ENCODE peak calls at places on chromosomes 16 and 17, in nine cellular contexts. O is hypothalamus; K is activated T-helper 1 cell treated with anti-CD3 and anti-CD28 coated beads, Interleukin-2, amount 50 U/mL, for 16 hours; E is kidney tubule cell; B is lower lobe of right lung; M is hepatic stellate cell; J is activated CD4-positive, alpha-beta T cell treated with anti-CD3 and anti-CD28 coated beads, Interleukin-2, amount 50 U/mL, for 4 hours; G is endothelial cell; V is foreskin keratinocyte. X is an unnamed sample.

GRCh38 chr16:56885446-56886162 is 20.6 kb downstream of the SLC12A3 start:
- DNase-seq in O (no peak), K (no peak), E (no peak), B (no peak), M (no peak), J (no peak), G (no peak), V (no peak), X (no peak)

GRCh38 chr17:42512246-42512645 is 23.8 kb upstream of the NAGLU start:
- DNase-seq in O (no peak), K (no peak), E (no peak), B (no peak), M (no peak), J (no peak), G (no peak), V (no peak), X (no peak)

GRCh38 chr17:28688481-28688880 is 23.2 kb downstream of the PROCA1 start:
- DNase-seq in O (no peak), K (no peak), E (no peak), B (no peak), M (no peak), J (no peak), G (no peak), V (no peak), X (no peak)

GRCh38 chr17:57356722-57357391 is 100.5 kb downstream of the MSI2 start:
- DNase-seq in O (no peak), K (no peak), E (peak), B (no peak), M (no peak), J (no peak), G (no peak), V (no peak), X (no peak)

GRCh38 chr17:64736804-64737492 is 74.8 kb upstream of the SMURF2 start:
- DNase-seq in O (no peak), K (peak), E (peak), B (no peak), M (no peak), J (peak), G (peak), V (no peak), X (no peak)

GRCh38 chr16:89431158-89431584 is 59.2 kb downstream of the ANKRD11 start:
- DNase-seq in O (no peak), K (no peak), E (peak), B (no peak), M (no peak), J (no peak), G (no peak), V (no peak), X (no peak)

GRCh38 chr17:81672504-81672903 is 6.0 kb downstream of the CCDC137 start:
- DNase-seq in O (no peak), K (no peak), E (no peak), B (no peak), M (no peak), J (no peak), G (no peak), V (no peak), X (no peak)

GRCh38 chr17:17693253-17693954 is 12.1 kb downstream of the RAI1 start:
- DNase-seq in O (no peak), K (no peak), E (peak), B (peak), M (no peak), J (no peak), G (peak), V (no peak), X (peak)

GRCh38 chr17:39147221-39148185 is 3.9 kb downstream of the PLXDC1 start:
- DNase-seq in O (no peak), K (no peak), E (no peak), B (no peak), M (no peak), J (no peak), G (no peak), V (no peak), X (no peak)

GRCh38 chr17:15955793-15956541 is 11.0 kb downstream of the ADORA2B start:
- DNase-seq in O (no peak), K (no peak), E (no peak), B (no peak), M (no peak), J (no peak), G (no peak), V (no peak), X (no peak)

GRCh38 chr16:57386381-57386951 is 14.2 kb downstream of the CX3CL1 start:
- DNase-seq in O (no peak), K (no peak), E (no peak), B (no peak), M (peak), J (no peak), G (no peak), V (no peak), X (no peak)

GRCh38 chr17:10063730-10064221 is 134.6 kb downstream of the GAS7 start:
- DNase-seq in O (no peak), K (no peak), E (no peak), B (peak), M (no peak), J (no peak), G (no peak), V (no peak), X (no peak)

GRCh38 chr16:3665508-3665907 is 11.0 kb downstream of the DNASE1 start:
- DNase-seq in O (no peak), K (no peak), E (no peak), B (no peak), M (no peak), J (no peak), G (no peak), V (no peak), X (no peak)

GRCh38 chr17:51258756-51259573 is 884 bp downstream of the MBTD1 start:
- DNase-seq in O (no peak), K (no peak), E (no peak), B (no peak), M (no peak), J (no peak), G (peak), V (no peak), X (no peak)

GRCh38 chr17:53633856-53634255 is 188.9 kb upstream of the KIF2B start:
- DNase-seq in O (no peak), K (no peak), E (no peak), B (no peak), M (no peak), J (no peak), G (no peak), V (no peak), X (no peak)

GRCh38 chr16:84834403-84834772 is 14.6 kb downstream of the CRISPLD2 start:
- DNase-seq in O (no peak), K (no peak), E (no peak), B (no peak), M (no peak), J (no peak), G (no peak), V (no peak), X (no peak)

GRCh38 chr16:50781518-50781917 is 39.6 kb downstream of the CYLD start:
- DNase-seq in O (no peak), K (no peak), E (no peak), B (no peak), M (no peak), J (no peak), G (no peak), V (no peak), X (no peak)

GRCh38 chr16:50040710-50041109 is 15.7 kb downstream of the CNEP1R1 start:
- DNase-seq in O (no peak), K (no peak), E (no peak), B (no peak), M (no peak), J (no peak), G (no peak), V (no peak), X (no peak)

GRCh38 chr17:50959341-50959740 is 93.2 kb upstream of the TOB1 start:
- DNase-seq in O (no peak), K (no peak), E (no peak), B (no peak), M (no peak), J (no peak), G (no peak), V (no peak), X (no peak)

GRCh38 chr17:2621241-2621640 is 27.8 kb downstream of the PAFAH1B1 start:
- DNase-seq in O (no peak), K (no peak), E (no peak), B (no peak), M (no peak), J (no peak), G (no peak), V (no peak), X (no peak)

GRCh38 chr17:11997147-11997971 is at the start of gene ZNF18:
- DNase-seq in O (peak), K (peak), E (peak), B (peak), M (peak), J (peak), G (peak), V (peak), X (peak)

GRCh38 chr17:9907131-9907530 is 2.1 kb upstream of the RCVRN start:
- DNase-seq in O (no peak), K (no peak), E (no peak), B (no peak), M (no peak), J (no peak), G (no peak), V (no peak), X (no peak)

GRCh38 chr17:61496174-61496956 is 44.1 kb downstream of the TBX4 start:
- DNase-seq in O (no peak), K (no peak), E (no peak), B (no peak), M (no peak), J (no peak), G (no peak), V (no peak), X (no peak)

GRCh38 chr16:85924675-85925074 is 25.7 kb downstream of the IRF8 start:
- DNase-seq in O (no peak), K (no peak), E (peak), B (no peak), M (no peak), J (peak), G (no peak), V (peak), X (no peak)

GRCh38 chr16:30437511-30438046 is 7.7 kb upstream of the DCTPP1 start:
- DNase-seq in O (no peak), K (no peak), E (no peak), B (no peak), M (no peak), J (no peak), G (no peak), V (no peak), X (no peak)

GRCh38 chr17:17019430-17019762 is 22.9 kb upstream of the MPRIP start:
- DNase-seq in O (no peak), K (no peak), E (no peak), B (no peak), M (no peak), J (no peak), G (no peak), V (no peak), X (no peak)

GRCh38 chr16:29810699-29811169 is 1.3 kb upstream of the PRRT2 start:
- DNase-seq in O (no peak), K (no peak), E (no peak), B (no peak), M (no peak), J (no peak), G (no peak), V (no peak), X (no peak)

GRCh38 chr17:74334393-74335039 is 8.5 kb downstream of the KIF19 start:
- DNase-seq in O (no peak), K (no peak), E (no peak), B (no peak), M (no peak), J (no peak), G (no peak), V (no peak), X (no peak)

GRCh38 chr17:40596261-40596919 is 31.1 kb upstream of the CCR7 start:
- DNase-seq in O (no peak), K (no peak), E (peak), B (no peak), M (no peak), J (no peak), G (no peak), V (no peak), X (no peak)

GRCh38 chr16:11792404-11793260 is 4.4 kb downstream of the ZC3H7A start:
- DNase-seq in O (no peak), K (no peak), E (no peak), B (peak), M (no peak), J (no peak), G (no peak), V (no peak), X (no peak)

GRCh38 chr16:68447721-68448359 is 468 bp downstream of the SMPD3 start:
- DNase-seq in O (no peak), K (no peak), E (no peak), B (no peak), M (no peak), J (no peak), G (no peak), V (no peak), X (no peak)

GRCh38 chr17:55086635-55087058 is 118.1 kb downstream of the STXBP4 start:
- DNase-seq in O (no peak), K (no peak), E (peak), B (no peak), M (no peak), J (no peak), G (no peak), V (peak), X (no peak)